ENCODE peak calls at places on chromosomes 5 and 9, in six cellular contexts. A, H, V, Z, T and K are unnamed samples. For H3K4me1, the result is how much of the 10 kb centered on the place peaks cover.

GRCh38 chr9:101403886-101404285 is 5.2 kb downstream of the ZNF189 start:
- DNase-seq in A (no peak), H (no peak), V (no peak), Z (no peak), T (no peak), K (no peak)

GRCh38 chr9:33698267-33698666 is 97.1 kb upstream of the PRSS3 start:
- DNase-seq in A (no peak), H (no peak), V (no peak), Z (no peak), T (no peak), K (no peak)

GRCh38 chr9:92911496-92912475 is 33.9 kb upstream of the ZNF484 start:
- DNase-seq in A (peak), H (no peak), V (no peak), Z (no peak), T (peak), K (no peak)

GRCh38 chr5:169164481-169164925 is 136.4 kb downstream of the SLIT3 start:
- DNase-seq in A (peak), H (peak), V (no peak), Z (peak), T (no peak), K (no peak)

GRCh38 chr9:69186841-69187611 is 12.9 kb downstream of the TJP2 start:
- DNase-seq in A (no peak), H (no peak), V (no peak), Z (no peak), T (no peak), K (no peak)

GRCh38 chr5:131068893-131069643 is 96.0 kb downstream of the HINT1 start:
- DNase-seq in A (no peak), H (no peak), V (no peak), Z (no peak), T (no peak), K (no peak)

GRCh38 chr9:114606597-114607207 is 4.4 kb upstream of the TMEM268 start:
- DNase-seq in A (no peak), H (peak), V (no peak), Z (no peak), T (peak), K (no peak)

GRCh38 chr9:121207371-121207940 is 5.8 kb upstream of the RAB14 start:
- DNase-seq in A (no peak), H (no peak), V (no peak), Z (no peak), T (no peak), K (no peak)

GRCh38 chr5:168302785-168303184 is 11.3 kb downstream of the WWC1 start:
- DNase-seq in A (peak), H (no peak), V (no peak), Z (no peak), T (no peak), K (no peak)

GRCh38 chr9:133453651-133454050 is 6.1 kb upstream of the CACFD1 start:
- DNase-seq in A (no peak), H (no peak), V (no peak), Z (no peak), T (no peak), K (no peak)

GRCh38 chr5:141149812-141150211 is at the start of gene PCDHB6:
- DNase-seq in A (peak), H (no peak), V (no peak), Z (no peak), T (no peak), K (no peak)

GRCh38 chr9:114153761-114154596 is 1.4 kb upstream of the COL27A1 start:
- DNase-seq in A (peak), H (peak), V (no peak), Z (no peak), T (no peak), K (no peak)

GRCh38 chr9:84343111-84343521 is 2.6 kb upstream of the SLC28A3 start:
- DNase-seq in A (no peak), H (no peak), V (no peak), Z (no peak), T (no peak), K (no peak)

GRCh38 chr5:21806943-21807342 is 1046.2 kb downstream of the CDH12 start:
- DNase-seq in A (no peak), H (no peak), V (no peak), Z (no peak), T (peak), K (no peak)

GRCh38 chr9:97647996-97648395 is 14.4 kb downstream of the NCBP1 start:
- DNase-seq in A (no peak), H (no peak), V (no peak), Z (no peak), T (no peak), K (no peak)

GRCh38 chr5:56616454-56617160 is 198.7 kb upstream of the MAP3K1 start:
- DNase-seq in A (no peak), H (no peak), V (no peak), Z (no peak), T (no peak), K (no peak)

GRCh38 chr9:135419106-135419505 is 60.5 kb upstream of the PPP1R26 start:
- DNase-seq in A (no peak), H (no peak), V (no peak), Z (no peak), T (no peak), K (no peak)

GRCh38 chr5:54944364-54944763 is 41.0 kb downstream of the ESM1 start:
- DNase-seq in A (peak), H (no peak), V (no peak), Z (no peak), T (peak), K (no peak)

GRCh38 chr9:78856144-78856543 is 559.2 kb downstream of the PSAT1 start:
- DNase-seq in A (no peak), H (no peak), V (no peak), Z (no peak), T (no peak), K (no peak)

GRCh38 chr5:38023799-38024198 is 184.0 kb upstream of the GDNF start:
- DNase-seq in A (no peak), H (no peak), V (no peak), Z (no peak), T (no peak), K (no peak)

GRCh38 chr9:3299872-3300271 is 225.9 kb downstream of the RFX3 start:
- DNase-seq in A (no peak), H (no peak), V (no peak), Z (no peak), T (no peak), K (no peak)

GRCh38 chr5:41954286-41954685 is 29.2 kb downstream of the FBXO4 start:
- DNase-seq in A (no peak), H (no peak), V (no peak), Z (no peak), T (no peak), K (no peak)

GRCh38 chr5:140145818-140146522 is 20.2 kb downstream of the IGIP start:
- DNase-seq in A (peak), H (peak), V (peak), Z (no peak), T (peak), K (no peak)

GRCh38 chr9:20286969-20287368 is 335.3 kb downstream of the MLLT3 start:
- DNase-seq in A (no peak), H (no peak), V (no peak), Z (no peak), T (no peak), K (no peak)

GRCh38 chr9:91301161-91301560 is 60.6 kb downstream of the AUH start:
- DNase-seq in A (no peak), H (no peak), V (peak), Z (no peak), T (no peak), K (no peak)

GRCh38 chr9:19471737-19472648 is 63.2 kb downstream of the ACER2 start:
- DNase-seq in A (peak), H (peak), V (peak), Z (peak), T (peak), K (peak)

GRCh38 chr9:27440888-27441740 is 83.0 kb upstream of the IFNK start:
- DNase-seq in A (no peak), H (no peak), V (no peak), Z (no peak), T (no peak), K (no peak)
- TF ChIP-seq EP300 in A (no peak), H (no peak), V (no peak), Z (no peak), T (no peak), K (no peak)

GRCh38 chr5:154308457-154309360 is 118.2 kb downstream of the GALNT10 start:
- DNase-seq in A (peak), H (no peak), V (no peak), Z (no peak), T (no peak), K (no peak)
- H3K27ac ChIP-seq in A (peak), H (no peak), V (no peak), Z (no peak), T (no peak), K (no peak)

GRCh38 chr9:130191749-130192120 is 19.5 kb downstream of the NCS1 start:
- DNase-seq in A (no peak), H (no peak), V (no peak), Z (no peak), T (no peak), K (no peak)

GRCh38 chr9:130187523-130187846 is 15.3 kb downstream of the NCS1 start:
- DNase-seq in A (no peak), H (no peak), V (no peak), Z (no peak), T (no peak), K (no peak)

GRCh38 chr9:130188860-130189481 is 16.8 kb downstream of the NCS1 start:
- DNase-seq in A (no peak), H (no peak), V (no peak), Z (no peak), T (no peak), K (no peak)

GRCh38 chr9:130191068-130191748 is 19.0 kb downstream of the NCS1 start:
- DNase-seq in A (no peak), H (no peak), V (no peak), Z (no peak), T (no peak), K (no peak)

DNA sequence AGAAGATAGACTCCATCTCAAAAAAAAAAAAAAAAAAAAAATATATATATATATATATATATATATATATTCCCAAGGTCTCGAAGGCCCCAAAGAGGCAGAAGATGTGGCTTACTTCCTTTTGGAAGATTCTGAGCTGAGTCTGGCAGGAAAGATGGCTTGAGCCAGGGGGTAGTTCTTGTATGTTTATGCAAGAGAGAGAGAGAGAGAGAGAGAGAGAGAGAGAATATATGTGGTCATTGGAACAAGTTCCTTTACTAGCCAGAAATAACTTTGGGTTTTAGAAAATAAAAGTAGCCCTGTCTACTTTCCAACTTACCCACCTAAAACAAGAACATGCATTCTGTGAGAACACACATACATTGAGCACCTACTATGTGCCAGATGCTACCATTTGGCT is 17.6 kb downstream of the NCS1 start:
- DNase-seq in A (no peak), H (no peak), V (no peak), Z (no peak), T (no peak), K (no peak)
- H3K4me1 ChIP-seq in A (under half), H (under half), V (under half), Z (under half), T (under half), K (under half)

GRCh38 chr9:123561055-123561454 is 205.1 kb downstream of the CRB2 start:
- DNase-seq in A (no peak), H (no peak), V (no peak), Z (peak), T (no peak), K (no peak)

GRCh38 chr9:123551636-123552203 is 195.7 kb downstream of the CRB2 start:
- DNase-seq in A (no peak), H (no peak), V (no peak), Z (no peak), T (no peak), K (no peak)

GRCh38 chr9:123552530-123552929 is 196.5 kb downstream of the CRB2 start:
- DNase-seq in A (no peak), H (no peak), V (no peak), Z (no peak), T (no peak), K (no peak)

GRCh38 chr9:123555612-123556011 is 199.6 kb downstream of the CRB2 start:
- DNase-seq in A (no peak), H (no peak), V (peak), Z (no peak), T (no peak), K (no peak)

DNA sequence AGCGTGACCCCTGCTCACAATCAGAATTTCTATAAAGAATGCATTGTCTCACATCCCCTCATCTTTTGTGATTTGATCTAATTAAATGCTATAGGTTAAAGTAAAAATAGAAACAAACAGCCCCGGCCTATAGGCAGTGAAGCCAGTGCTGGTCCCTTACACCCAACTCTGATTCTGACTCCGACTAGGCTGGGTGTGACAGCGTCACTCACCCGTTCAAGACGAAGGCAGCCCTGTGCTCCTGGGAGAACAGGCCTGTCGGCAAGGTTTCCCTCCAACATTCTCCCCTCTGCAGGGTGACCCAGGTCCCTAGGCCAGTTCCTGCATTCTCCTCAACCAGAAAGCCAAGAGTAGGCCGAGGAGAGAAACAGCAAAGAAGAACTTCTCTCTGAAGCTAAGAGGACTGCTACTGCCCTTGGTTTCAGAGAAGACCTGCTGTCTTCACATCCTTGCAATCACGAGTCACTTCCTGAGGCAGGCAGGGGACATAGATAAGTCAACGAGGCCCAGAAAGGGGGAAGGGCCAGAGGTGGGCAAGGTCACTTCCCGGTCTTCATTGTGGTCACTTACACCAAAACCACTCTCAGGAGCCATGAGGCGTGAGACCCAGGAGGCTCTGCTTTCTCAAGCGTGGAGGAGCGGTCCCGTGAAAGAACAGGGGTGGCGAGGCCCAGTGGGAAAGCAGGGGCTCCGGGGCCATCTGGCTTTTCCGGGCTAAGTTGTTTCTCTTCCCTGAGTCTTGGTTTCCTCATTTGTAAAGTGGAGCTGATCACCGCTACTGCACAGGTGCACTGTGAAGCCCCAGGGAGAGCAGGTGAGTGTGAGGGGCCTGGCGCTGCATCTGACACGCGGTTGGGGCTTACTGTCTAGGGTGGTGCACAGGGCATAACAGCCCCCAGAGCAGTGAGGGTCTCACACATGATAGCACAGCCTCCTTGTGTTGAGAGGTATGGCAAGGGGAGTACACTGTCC is 200.8 kb downstream of the CRB2 start:
- DNase-seq in A (no peak), H (no peak), V (no peak), Z (no peak), T (no peak), K (no peak)
- TF ChIP-seq EP300 in A (no peak), H (no peak), V (no peak), Z (no peak), T (no peak), K (no peak)

GRCh38 chr5:11384441-11385250 is 519.6 kb downstream of the CTNND2 start:
- DNase-seq in A (no peak), H (peak), V (peak), Z (no peak), T (no peak), K (no peak)
- H3K27ac ChIP-seq in A (no peak), H (peak), V (no peak), Z (no peak), T (no peak), K (no peak)